ENCODE peak calls at places on chromosomes 12 and 14, in ten cellular contexts. J is choroid plexus epithelial cell; U is AG09309; B is anterior cingulate cortex; K is NCI-H1436; X is stimulated activated CD4-positive, alpha-beta T cell treated with anti-CD3 and anti-CD28 coated beads, Interleukin-4, amount 100 ng/mL, for 48 hours; H is Calu3; A is MV-4-11; Q is activated CD8-positive, alpha-beta T cell treated with anti-CD3 and anti-CD28 coated beads for 36 hours; V is dermis blood vessel endothelial cell. E is an unnamed sample.

GRCh38 chr14:26522985-26523384 is 74.8 kb downstream of the NOVA1 start:
- DNase-seq in H (no peak), Q (no peak), B (no peak), J (peak; percentile 13), A (no peak), V (no peak), U (no peak), X (no peak), K (no peak), E (no peak)

GRCh38 chr12:77894548-77894947 is 63.9 kb downstream of the NAV3 start:
- DNase-seq in Q (no peak), U (no peak), B (no peak), H (no peak), K (no peak), X (no peak), V (no peak), A (no peak), J (peak; percentile 38), E (peak; percentile 12)

GRCh38 chr12:31405021-31405420 is 79.1 kb upstream of the SINHCAF start:
- DNase-seq in B (no peak), K (no peak), Q (no peak), V (no peak), A (no peak), H (no peak), J (no peak), U (no peak), X (no peak), E (no peak)

GRCh38 chr14:25055998-25056687 is 6.2 kb upstream of the STXBP6 start:
- DNase-seq in V (no peak), A (no peak), K (no peak), H (no peak), X (no peak), B (no peak), J (no peak), Q (no peak), U (no peak), E (no peak)

GRCh38 chr14:100819829-100820475 is 6.0 kb upstream of the MEG3 start:
- DNase-seq in J (no peak), H (no peak), V (no peak), U (no peak), X (no peak), A (no peak), B (no peak), Q (no peak), K (no peak), E (no peak)

GRCh38 chr14:42459171-42459685 is 852.6 kb downstream of the LRFN5 start:
- DNase-seq in K (no peak), V (no peak), A (no peak), U (no peak), X (no peak), H (no peak), J (no peak), B (no peak), Q (no peak), E (no peak)

GRCh38 chr12:51773145-51773869 is 75.2 kb downstream of the FIGNL2 start:
- DNase-seq in J (peak; percentile 39), B (no peak), V (peak; percentile 2), H (no peak), A (peak; percentile 55), K (no peak), U (peak; percentile 73), X (no peak), Q (no peak), E (peak; percentile 29)

GRCh38 chr12:106138646-106139421 is at the start of gene NUAK1:
- DNase-seq in Q (peak; percentile 23), K (peak; percentile 82), V (peak; percentile 88), A (no peak), X (peak; percentile 7), B (peak; percentile 82), J (peak; percentile 55), U (no peak), H (peak; percentile 80), E (no peak)

GRCh38 chr12:27982951-27983350 is 10.4 kb upstream of the PTHLH start:
- DNase-seq in V (no peak), X (no peak), U (no peak), H (no peak), K (no peak), J (no peak), B (no peak), A (no peak), Q (no peak), E (no peak)

GRCh38 chr14:21867541-21867940 is 193.9 kb upstream of the OR4E1 start:
- DNase-seq in H (no peak), J (peak; percentile 60), U (no peak), K (no peak), B (no peak), V (peak; percentile 82), X (no peak), A (no peak), Q (no peak), E (no peak)

E was measured in OCI-M1.